ENCODE peak calls at places on chromosome X, in four cellular contexts. P is esophagus muscularis mucosa, E is A549, G is HCT116. X is an unnamed sample.

GRCh38 chrX:17617794-17618193 is 119.5 kb upstream of the SCML1 start:
- DNase-seq in G (no peak), E (no peak), P (no peak), X (no peak)

GRCh38 chrX:119622356-119623232 is 16.4 kb upstream of the NKRF start:
- DNase-seq in E (no peak), P (no peak), G (no peak), X (no peak)

GRCh38 chrX:107672955-107673378 is 44.7 kb downstream of the PRPS1 start:
- DNase-seq in G (peak), E (peak), P (peak), X (peak)

GRCh38 chrX:37441377-37441776 is 92.2 kb downstream of the PRRG1 start:
- DNase-seq in P (no peak), G (no peak), E (no peak), X (no peak)

GRCh38 chrX:20414781-20415445 is 148.2 kb upstream of the RPS6KA3 start:
- DNase-seq in P (no peak), E (no peak), G (no peak), X (no peak)

GRCh38 chrX:68634649-68635227 is 12.7 kb upstream of the STARD8 start:
- DNase-seq in G (no peak), P (no peak), E (no peak), X (no peak)

GRCh38 chrX:20269848-20270556 is 3.3 kb upstream of the RPS6KA3 start:
- DNase-seq in E (no peak), G (no peak), P (no peak), X (no peak)

GRCh38 chrX:3748052-3748559 is 34.7 kb upstream of the PRKX start:
- DNase-seq in P (no peak), G (no peak), E (no peak), X (no peak)

GRCh38 chrX:42384956-42385355 is 393.0 kb downstream of the PPP1R2C start:
- DNase-seq in G (no peak), P (no peak), E (no peak), X (no peak)

GRCh38 chrX:137290011-137290410 is 256.2 kb upstream of the GPR101 start:
- DNase-seq in P (no peak), G (no peak), E (no peak), X (no peak)

GRCh38 chrX:96102997-96103396 is 581.6 kb upstream of the DIAPH2 start:
- DNase-seq in E (no peak), P (no peak), G (no peak), X (no peak)

GRCh38 chrX:10051866-10052265 is 84.7 kb downstream of the CLDN34 start:
- DNase-seq in G (no peak), P (no peak), E (no peak), X (no peak)

GRCh38 chrX:111490683-111491082 is 20.8 kb upstream of the SERTM2 start:
- DNase-seq in G (no peak), E (no peak), P (no peak), X (no peak)

GRCh38 chrX:37380920-37381319 is 31.8 kb downstream of the PRRG1 start:
- DNase-seq in E (peak), P (no peak), G (peak), X (no peak)

GRCh38 chrX:44003975-44004374 is 30.8 kb upstream of the NDP start:
- DNase-seq in P (no peak), G (no peak), E (no peak), X (no peak)

GRCh38 chrX:72716766-72717165 is 2.7 kb upstream of the PHKA1 start:
- DNase-seq in G (no peak), E (peak), P (no peak), X (no peak)

GRCh38 chrX:43861750-43862149 is 20.5 kb downstream of the MAOB start:
- DNase-seq in E (peak), P (no peak), G (peak), X (no peak)

GRCh38 chrX:150503898-150504219 is 64.6 kb upstream of the MTM1 start:
- DNase-seq in E (no peak), G (no peak), P (no peak), X (no peak)

GRCh38 chrX:108736509-108737479 is at the start of gene IRS4:
- DNase-seq in E (peak), P (no peak), G (no peak), X (no peak)

GRCh38 chrX:110983024-110983423 is 113.0 kb upstream of the PAK3 start:
- DNase-seq in E (no peak), P (no peak), G (no peak), X (no peak)

GRCh38 chrX:125090046-125090445 is 229.6 kb upstream of the TEX13C start:
- DNase-seq in G (no peak), E (peak), P (no peak), X (no peak)

GRCh38 chrX:101091817-101092216 is 6.2 kb upstream of the CENPI start:
- DNase-seq in P (no peak), G (no peak), E (no peak), X (no peak)

DNA sequence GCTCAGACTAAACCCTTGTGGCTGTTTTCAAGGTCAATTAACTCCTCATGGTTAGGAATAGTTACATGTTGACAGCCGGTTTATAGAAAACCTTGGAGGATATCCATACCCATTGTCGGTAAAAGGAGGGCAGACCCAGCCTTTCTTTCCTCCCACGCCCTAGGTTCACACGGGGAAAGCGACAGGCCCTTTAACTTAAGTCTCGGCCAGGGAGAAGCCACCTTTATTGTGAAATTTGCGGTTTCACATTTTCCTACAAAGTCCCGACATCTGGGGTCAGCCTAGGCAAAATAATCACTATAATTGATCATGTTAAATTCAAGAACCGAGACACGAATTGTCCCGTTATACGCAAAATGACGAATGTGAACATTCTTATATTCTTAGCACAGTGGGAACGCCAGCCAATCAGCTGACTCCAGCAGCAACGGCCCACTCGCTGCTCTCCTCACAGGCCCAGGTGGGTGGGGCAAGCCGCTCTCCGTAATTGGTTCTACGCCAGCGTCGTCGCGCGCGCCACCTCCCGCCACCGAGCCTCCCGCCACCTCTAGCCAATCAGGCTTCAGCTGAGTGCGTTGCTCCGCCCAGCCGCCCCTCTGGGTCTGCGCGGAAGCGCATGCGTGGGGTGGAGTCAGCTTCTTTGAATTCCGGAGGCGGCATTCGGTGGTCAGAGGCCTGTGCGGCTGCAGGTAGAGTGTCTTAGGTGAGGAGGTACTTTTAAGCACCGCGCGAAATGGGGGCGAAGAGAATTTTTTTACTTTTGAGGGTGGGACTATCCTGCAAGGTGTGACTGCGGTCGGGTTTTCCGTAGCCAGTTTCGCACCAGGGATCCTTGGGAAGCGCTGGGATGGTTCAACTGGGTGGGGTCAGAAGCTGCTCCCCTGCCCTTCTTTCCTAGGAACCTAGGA is at the start of gene CENPI:
- DNase-seq in E (peak), P (peak), G (peak), X (peak)
- TF ChIP-seq POLR2A in E (peak), P (no peak), G (no peak), X (peak)

GRCh38 chrX:13652256-13653021 is 502 bp upstream of the TCEANC start:
- DNase-seq in E (peak), P (no peak), G (peak), X (no peak)
- H3K27ac ChIP-seq in E (peak), P (peak), G (peak), X (peak)

GRCh38 chrX:154412468-154412867 is 1.1 kb downstream of the TAFAZZIN start:
- DNase-seq in G (no peak), E (no peak), P (no peak), X (no peak)

GRCh38 chrX:154411322-154411980 is at the start of gene TAFAZZIN:
- DNase-seq in E (peak), P (no peak), G (no peak), X (no peak)

GRCh38 chrX:154408659-154409221 is 314 bp downstream of the DNASE1L1 start:
- DNase-seq in G (no peak), E (no peak), P (no peak), X (no peak)

GRCh38 chrX:154411981-154412340 is 622 bp downstream of the TAFAZZIN start:
- DNase-seq in G (no peak), P (no peak), E (peak), X (no peak)

GRCh38 chrX:154409222-154409871 is at the start of gene DNASE1L1:
- DNase-seq in G (no peak), E (peak), P (no peak), X (no peak)
- TF ChIP-seq POLR2A in G (no peak), E (no peak), P (no peak), X (no peak)

DNA sequence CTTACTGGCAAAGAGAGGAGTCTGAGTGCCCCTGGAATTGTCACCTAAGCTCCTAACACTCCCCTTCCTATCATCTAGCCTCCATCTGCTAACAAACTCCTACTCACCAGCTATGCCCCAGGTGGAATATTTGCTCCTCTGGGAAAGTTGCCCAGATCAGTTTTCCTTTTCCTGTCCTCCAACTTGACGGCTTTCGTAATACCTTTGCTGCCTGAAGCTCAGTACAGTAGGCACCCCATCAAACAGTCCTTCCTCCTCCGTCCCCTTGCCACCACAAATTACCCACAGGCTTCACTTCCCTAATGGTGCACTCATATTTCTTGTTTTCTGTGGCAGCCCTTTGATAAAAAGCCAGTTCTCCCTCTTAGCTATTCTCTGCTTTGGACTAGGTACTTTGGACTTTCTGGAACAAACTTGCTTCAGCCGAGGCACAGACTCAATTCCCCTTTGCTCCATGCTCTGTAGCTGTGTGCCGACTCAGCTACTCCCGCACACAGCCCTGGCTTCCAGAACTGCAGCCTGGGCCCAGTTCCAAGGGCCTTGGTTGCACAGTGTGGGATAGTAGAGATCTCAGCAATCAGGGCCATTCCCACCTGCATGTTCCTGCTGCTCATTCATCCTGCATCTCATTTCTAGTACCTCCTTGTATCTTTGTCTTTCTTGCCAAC is 605.1 kb downstream of the BCOR start:
- DNase-seq in P (no peak), G (no peak), E (no peak), X (no peak)
- H3K27ac ChIP-seq in P (peak), G (no peak), E (no peak), X (peak)

DNA sequence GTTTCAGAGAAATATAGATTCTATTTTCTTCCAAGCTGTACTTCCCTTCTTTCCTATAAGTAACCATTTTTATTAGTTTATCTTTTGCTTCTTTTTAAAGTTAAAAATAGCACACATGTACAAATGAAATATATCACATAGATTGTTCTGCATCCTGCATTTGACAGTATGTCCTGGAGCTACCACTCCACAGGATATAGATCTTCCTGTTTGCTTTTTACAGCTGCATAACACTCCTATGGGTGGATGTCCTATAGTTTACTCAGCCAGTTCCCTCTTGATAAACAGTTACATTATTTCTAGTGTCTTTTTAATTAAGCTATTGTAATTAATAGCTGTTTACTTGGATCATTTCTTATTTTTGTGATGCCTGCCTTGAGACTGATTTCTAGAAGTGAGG is 301.6 kb upstream of the DDX53 start:
- DNase-seq in P (no peak), E (no peak), G (no peak), X (no peak)
- TF ChIP-seq POLR2A in P (no peak), E (no peak), G (no peak), X (no peak)

GRCh38 chrX:48489296-48489695 is 13.3 kb downstream of the FTSJ1 start:
- DNase-seq in G (no peak), P (no peak), E (no peak), X (no peak)
- H3K27ac ChIP-seq in G (no peak), P (no peak), E (no peak), X (no peak)

GRCh38 chrX:54439967-54440871 is at the start of gene TSR2:
- DNase-seq in G (peak), P (peak), E (peak), X (peak)
- TF ChIP-seq POLR2A in G (no peak), P (no peak), E (peak), X (no peak)